ENCODE peak calls at places on chromosomes 2 and 18, in six cellular contexts. I, Y, T, M, H and N are unnamed samples. For H3K27me3, the result is how much of the 10 kb centered on the place peaks cover.

GRCh38 chr2:186641132-186641806 is 51.4 kb downstream of the ITGAV start:
- DNase-seq in H (no peak), Y (no peak), I (no peak), T (no peak), M (no peak), N (no peak)

GRCh38 chr2:240785424-240786335 is 34.3 kb downstream of the KIF1A start:
- DNase-seq in T (no peak), I (no peak), Y (no peak), H (no peak), M (peak), N (no peak)

GRCh38 chr2:37816036-37816435 is 109.1 kb upstream of the RMDN2 start:
- DNase-seq in M (no peak), T (no peak), I (no peak), H (no peak), Y (no peak), N (no peak)

GRCh38 chr18:54323970-54324369 is 33.7 kb downstream of the STARD6 start:
- DNase-seq in M (no peak), H (no peak), T (no peak), I (no peak), Y (no peak), N (no peak)

GRCh38 chr2:96881349-96882195 is 11.7 kb upstream of the SEMA4C start:
- DNase-seq in H (no peak), Y (no peak), I (no peak), T (no peak), M (no peak), N (no peak)

GRCh38 chr18:43559507-43559906 is 282.2 kb upstream of the SYT4 start:
- DNase-seq in I (no peak), H (no peak), Y (no peak), M (no peak), T (no peak), N (no peak)

GRCh38 chr2:138081225-138082073 is 117.2 kb downstream of the HNMT start:
- DNase-seq in M (no peak), I (no peak), H (no peak), Y (no peak), T (no peak), N (no peak)

GRCh38 chr18:77765468-77765867 is 515.8 kb downstream of the GALR1 start:
- DNase-seq in I (peak), H (peak), Y (no peak), T (no peak), M (no peak), N (no peak)

GRCh38 chr2:236305964-236306605 is 41.9 kb upstream of the ASB18 start:
- DNase-seq in I (peak), Y (no peak), H (no peak), M (no peak), T (no peak), N (no peak)

GRCh38 chr2:197286805-197287595 is 23.6 kb downstream of the ANKRD44 start:
- DNase-seq in I (no peak), Y (peak), M (peak), T (peak), H (peak), N (no peak)

GRCh38 chr2:128252501-128252900 is 66.2 kb downstream of the HS6ST1 start:
- DNase-seq in H (no peak), M (no peak), I (no peak), T (no peak), Y (no peak), N (no peak)

GRCh38 chr2:112684415-112684775 is 36.4 kb upstream of the NT5DC4 start:
- DNase-seq in H (no peak), T (no peak), I (no peak), Y (no peak), M (no peak), N (no peak)

GRCh38 chr2:150732064-150732463 is 244.6 kb upstream of the RND3 start:
- DNase-seq in M (no peak), Y (peak), H (peak), T (no peak), I (no peak), N (no peak)

GRCh38 chr2:136238552-136239346 is 120.8 kb upstream of the CXCR4 start:
- DNase-seq in M (no peak), Y (peak), T (no peak), H (peak), I (no peak), N (no peak)

GRCh38 chr18:12478269-12479057 is 70.7 kb downstream of the PRELID3A start:
- DNase-seq in T (no peak), H (no peak), M (no peak), I (no peak), Y (no peak), N (no peak)

GRCh38 chr2:59277656-59278055 is 1036.5 kb upstream of the FANCL start:
- DNase-seq in M (no peak), H (no peak), Y (no peak), I (no peak), T (no peak), N (no peak)

GRCh38 chr2:152042636-152043615 is 55.9 kb downstream of the CACNB4 start:
- DNase-seq in I (no peak), Y (no peak), H (no peak), M (no peak), T (no peak), N (no peak)

GRCh38 chr18:58572680-58573079 is 56.2 kb downstream of the ALPK2 start:
- DNase-seq in M (no peak), I (no peak), T (no peak), Y (no peak), H (no peak), N (no peak)

GRCh38 chr2:189261431-189261841 is 81.9 kb upstream of the COL5A2 start:
- DNase-seq in Y (peak), T (no peak), H (peak), I (no peak), M (no peak), N (no peak)

GRCh38 chr2:72579595-72580180 is 246.1 kb downstream of the EXOC6B start:
- DNase-seq in T (no peak), H (no peak), I (no peak), Y (peak), M (no peak), N (no peak)

GRCh38 chr2:184599054-184599874 is 935 bp downstream of the ZNF804A start:
- DNase-seq in M (no peak), H (no peak), I (no peak), Y (no peak), T (no peak), N (no peak)

GRCh38 chr2:62196278-62196901 is 475 bp downstream of the B3GNT2 start:
- DNase-seq in T (peak), Y (peak), I (no peak), M (peak), H (no peak), N (no peak)

GRCh38 chr2:192016265-192016664 is 169.4 kb upstream of the CAVIN2 start:
- DNase-seq in I (no peak), M (no peak), Y (peak), H (no peak), T (no peak), N (no peak)

GRCh38 chr2:96888082-96889011 is 18.5 kb upstream of the SEMA4C start:
- DNase-seq in H (no peak), I (no peak), T (no peak), M (no peak), Y (peak), N (no peak)

GRCh38 chr2:108193251-108193650 is 46.5 kb upstream of the SULT1C3 start:
- DNase-seq in I (no peak), Y (no peak), H (no peak), M (no peak), T (no peak), N (no peak)

GRCh38 chr2:151869296-151869695 is 41.1 kb upstream of the ARL5A start:
- DNase-seq in M (no peak), I (no peak), T (no peak), H (no peak), Y (no peak), N (no peak)

GRCh38 chr2:46143401-46144132 is 153.6 kb upstream of the EPAS1 start:
- DNase-seq in Y (no peak), I (no peak), T (peak), H (no peak), M (no peak), N (no peak)

GRCh38 chr2:194854941-194855340 is 802.1 kb upstream of the SLC39A10 start:
- DNase-seq in I (no peak), Y (no peak), M (no peak), T (no peak), H (no peak), N (no peak)

GRCh38 chr18:54828986-54829385 is 709 bp downstream of the RAB27B start:
- DNase-seq in T (no peak), H (no peak), Y (no peak), I (no peak), M (no peak), N (no peak)

GRCh38 chr18:13280066-13280795 is 61.7 kb downstream of the LDLRAD4 start:
- DNase-seq in M (peak), T (no peak), Y (no peak), H (no peak), I (no peak), N (no peak)

GRCh38 chr2:203626952-203627681 is 79.3 kb upstream of the CD28 start:
- DNase-seq in M (no peak), I (no peak), T (no peak), H (no peak), Y (no peak), N (no peak)
- H3K27ac ChIP-seq in M (peak), I (peak), T (peak), H (no peak), Y (no peak), N (no peak)

DNA sequence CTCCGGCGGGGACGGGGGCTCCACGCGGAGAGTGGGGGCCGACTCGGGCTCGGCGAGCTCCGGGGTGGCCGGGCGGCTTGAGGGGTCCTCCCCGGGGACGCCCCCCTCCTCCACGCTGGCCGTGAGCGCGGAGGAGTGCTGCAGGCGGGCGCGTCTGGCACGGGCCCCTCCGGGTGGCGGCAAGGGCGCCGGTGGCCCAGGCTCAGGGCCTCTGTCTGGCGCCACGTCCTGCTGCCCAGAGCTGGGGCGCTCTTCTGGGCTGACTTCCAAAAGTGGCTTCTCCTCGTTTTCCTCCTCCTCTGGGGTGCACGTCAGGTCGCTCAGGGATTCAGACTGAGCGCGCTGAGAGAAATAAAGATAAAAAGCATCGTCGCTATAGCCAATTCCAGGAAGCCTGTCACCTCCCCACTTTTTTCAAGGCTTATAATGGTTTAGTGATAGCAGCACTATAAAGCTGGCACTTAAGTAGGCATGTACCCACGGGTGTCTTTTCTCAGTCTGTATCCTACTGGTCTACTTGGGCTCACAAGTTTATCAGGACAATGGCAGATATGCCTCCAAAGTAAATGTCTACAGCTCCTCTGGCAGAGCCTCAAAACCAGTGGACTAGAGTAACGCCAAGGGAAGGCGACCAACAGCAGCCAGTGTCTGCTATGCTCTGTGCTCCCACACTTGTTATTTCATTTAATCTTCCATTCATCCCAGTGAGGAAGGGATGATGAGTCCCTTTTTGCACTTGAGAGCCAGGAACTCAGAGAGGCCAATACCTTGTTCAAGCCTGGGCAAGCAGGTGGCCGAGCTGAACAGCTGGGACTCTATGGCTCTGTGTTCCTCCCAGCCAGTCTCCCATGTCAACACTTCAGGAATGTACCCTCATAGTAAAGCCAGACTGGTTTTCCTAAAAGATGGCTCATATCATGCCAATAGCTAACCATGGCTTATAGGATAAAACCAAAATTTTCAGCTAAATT is 92.5 kb upstream of the MGAT4A start:
- DNase-seq in M (peak), H (no peak), I (peak), T (no peak), Y (peak), N (no peak)
- H3K27me3 ChIP-seq in M (under half), H (under half), I (under half), T (under half), Y (under half), N (under half)

GRCh38 chr2:118309201-118310015 is 221.1 kb downstream of the INSIG2 start:
- DNase-seq in Y (no peak), M (no peak), T (no peak), H (no peak), I (peak), N (no peak)
- H3K4me3 ChIP-seq in Y (peak), M (peak), T (peak), H (peak), I (peak), N (peak)

DNA sequence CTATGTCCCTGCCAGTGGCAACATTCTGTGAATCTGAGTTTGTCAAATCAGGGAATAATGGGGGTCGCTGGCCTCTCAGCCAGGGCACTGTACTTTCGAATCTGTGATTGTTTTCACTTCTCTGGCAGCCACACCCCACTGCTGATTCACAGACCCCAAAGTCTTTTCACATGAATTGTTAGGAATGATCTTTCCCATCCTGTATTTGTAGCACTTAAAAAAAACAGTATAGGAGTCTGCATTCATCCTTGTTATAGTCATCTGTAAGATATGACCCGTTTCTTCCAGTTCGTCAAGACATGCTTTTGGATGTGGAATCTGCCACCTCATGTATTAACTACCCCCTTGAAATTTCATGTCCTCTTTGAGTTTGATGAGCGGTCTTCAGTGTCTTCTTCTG is 928 bp downstream of the NAGK start:
- DNase-seq in H (no peak), M (no peak), I (no peak), T (no peak), Y (peak), N (no peak)
- H3K27ac ChIP-seq in H (peak), M (no peak), I (no peak), T (peak), Y (peak), N (no peak)

DNA sequence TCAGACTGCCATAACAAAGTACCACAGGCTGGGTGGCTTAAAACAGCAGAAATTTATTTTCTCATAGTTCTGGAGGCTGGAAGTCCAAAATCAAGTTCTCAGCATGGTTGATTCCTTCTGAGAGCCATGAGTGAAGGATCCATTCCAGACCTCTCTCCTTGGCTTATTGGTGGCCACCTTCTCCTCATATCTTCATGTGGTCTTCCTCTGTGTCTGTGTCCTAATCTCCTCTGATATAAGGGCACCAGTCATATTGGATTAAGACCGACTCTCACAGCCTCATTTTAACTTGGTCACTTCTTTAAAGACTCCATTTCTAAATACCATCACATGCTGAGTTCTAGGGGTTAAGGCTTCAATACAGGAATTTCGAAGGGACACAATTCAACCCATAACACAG is 65.1 kb downstream of the CFAP221 start:
- DNase-seq in Y (no peak), H (no peak), T (no peak), M (no peak), I (no peak), N (no peak)
- H3K27me3 ChIP-seq in Y (under half), H (under half), T (under half), M (under half), I (under half), N (under half)

GRCh38 chr2:75416420-75417342 is 144.1 kb downstream of the EVA1A start:
- DNase-seq in H (no peak), I (no peak), Y (no peak), M (no peak), T (no peak), N (no peak)
- H3K4me3 ChIP-seq in H (no peak), I (no peak), Y (no peak), M (no peak), T (no peak), N (no peak)

DNA sequence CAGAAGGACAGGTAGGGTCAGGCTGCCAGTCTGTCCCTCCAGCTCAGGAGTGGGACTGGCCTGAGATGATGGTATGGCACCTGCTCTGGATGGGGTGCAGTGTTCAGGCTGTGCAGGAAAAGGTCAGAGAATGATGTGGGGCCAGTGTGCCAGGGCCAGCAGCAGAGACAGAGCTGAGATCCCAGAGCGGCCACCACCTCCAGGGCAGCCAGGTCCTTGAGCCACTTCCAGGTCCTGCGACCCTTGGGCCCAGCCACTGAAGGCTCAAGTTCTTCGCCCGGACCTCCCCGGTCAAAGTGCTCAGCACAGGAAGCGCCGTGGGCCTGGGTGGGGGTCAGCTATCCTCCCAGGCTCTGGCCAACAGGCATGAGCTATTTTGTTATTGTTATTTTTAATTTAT is 12.1 kb upstream of the ARMC9 start:
- DNase-seq in Y (no peak), H (no peak), I (no peak), M (no peak), T (no peak), N (no peak)
- H3K27ac ChIP-seq in Y (no peak), H (no peak), I (peak), M (peak), T (peak), N (no peak)

GRCh38 chr2:66579494-66579893 is 144.6 kb downstream of the MEIS1 start:
- DNase-seq in T (no peak), Y (no peak), I (no peak), M (no peak), H (no peak), N (no peak)
- H3K27me3 ChIP-seq in T (under half), Y (half or more), I (under half), M (half or more), H (half or more), N (half or more)

GRCh38 chr2:238848566-238848940 is 668 bp downstream of the TWIST2 start:
- DNase-seq in H (no peak), Y (no peak), I (no peak), M (no peak), T (no peak), N (no peak)

GRCh38 chr2:238847841-238848565 is at the start of gene TWIST2:
- DNase-seq in H (no peak), T (peak), M (peak), Y (peak), I (peak), N (no peak)

GRCh38 chr2:238845583-238846480 is 2.1 kb upstream of the TWIST2 start:
- DNase-seq in I (peak), T (no peak), M (no peak), H (no peak), Y (no peak), N (no peak)

GRCh38 chr2:238846503-238847431 is 1.1 kb upstream of the TWIST2 start:
- DNase-seq in T (no peak), M (no peak), H (no peak), Y (no peak), I (peak), N (no peak)

DNA sequence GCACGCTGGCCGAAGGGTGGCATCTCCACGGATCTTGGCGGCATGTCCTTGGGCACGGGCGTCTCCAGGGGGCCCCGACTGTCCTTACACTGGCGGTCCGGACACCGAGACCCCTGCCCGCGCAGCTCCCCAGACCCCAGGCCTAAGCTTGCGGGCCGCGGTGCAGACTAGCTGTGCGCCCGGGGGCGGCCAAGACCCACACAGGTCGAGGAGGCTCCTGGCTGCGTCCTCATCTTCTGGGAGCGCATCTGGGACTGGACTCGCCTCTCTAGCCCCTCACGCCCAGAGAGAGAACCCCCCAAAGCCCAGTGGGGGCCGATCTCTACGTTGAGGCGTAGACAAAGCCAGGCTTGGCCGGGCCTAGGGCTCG is 468 bp upstream of the TWIST2 start:
- DNase-seq in T (no peak), H (no peak), Y (no peak), M (no peak), I (peak), N (no peak)
- H3K4me3 ChIP-seq in T (peak), H (peak), Y (peak), M (peak), I (peak), N (no peak)